ENCODE peak calls at places on chromosome 4, in seven cellular contexts. T is HCT116, P is HepG2, K is K562, L is A549, Y is H1, R is GM12878. W is an unnamed sample.

GRCh38 chr4:184477201-184477999 is 3.0 kb upstream of the IRF2 start:
- DNase-seq in R (no peak), Y (no peak), K (no peak), T (no peak), L (no peak), P (peak; percentile 34), W (no peak)

GRCh38 chr4:101475246-101475645 is 127.9 kb upstream of the PPP3CA start:
- DNase-seq in P (no peak), R (no peak), Y (no peak), L (no peak), T (no peak), K (no peak), W (no peak)

GRCh38 chr4:180031330-180031729 is 2211.9 kb upstream of the TENM3 start:
- DNase-seq in Y (no peak), R (no peak), P (no peak), T (no peak), L (no peak), K (no peak), W (no peak)

GRCh38 chr4:118033148-118034060 is 882 bp upstream of the NDST3 start:
- DNase-seq in P (no peak), R (no peak), T (peak; percentile 40), L (peak; percentile 15), K (peak; percentile 3), Y (no peak), W (peak; percentile 24)

GRCh38 chr4:75950416-75950815 is 9.6 kb upstream of the NAAA start:
- DNase-seq in R (no peak), L (no peak), K (no peak), T (no peak), Y (no peak), P (no peak), W (peak; percentile 41)

GRCh38 chr4:82493721-82494425 is 63.5 kb downstream of the ENOPH1 start:
- DNase-seq in P (no peak), Y (no peak), R (no peak), L (no peak), T (no peak), K (no peak), W (peak; percentile 34)

GRCh38 chr4:10457255-10457801 is at the start of gene ZNF518B:
- DNase-seq in L (peak; percentile 65), P (no peak), Y (no peak), T (peak; percentile 29), R (no peak), K (peak; percentile 90), W (peak; percentile 48)

GRCh38 chr4:32002037-32002747 is 1282.0 kb downstream of the PCDH7 start:
- DNase-seq in R (no peak), P (no peak), T (no peak), L (no peak), K (peak; percentile 65), Y (no peak), W (no peak)

GRCh38 chr4:140152015-140152703 is 1.8 kb downstream of the MAML3 start:
- DNase-seq in P (no peak), L (no peak), K (peak; percentile 72), Y (no peak), T (peak; percentile 46), R (no peak), W (no peak)

GRCh38 chr4:148248824-148249223 is 193.4 kb downstream of the NR3C2 start:
- DNase-seq in Y (no peak), P (no peak), L (no peak), K (no peak), T (no peak), R (no peak), W (no peak)

GRCh38 chr4:185298728-185299394 is 89.5 kb downstream of the SNX25 start:
- DNase-seq in L (no peak), T (peak; percentile 75), Y (no peak), K (no peak), R (no peak), P (no peak), W (no peak)

GRCh38 chr4:73583661-73584060 is 36.6 kb downstream of the RASSF6 start:
- DNase-seq in K (no peak), T (no peak), Y (no peak), P (no peak), L (no peak), R (no peak), W (no peak)

GRCh38 chr4:48196758-48197504 is 62.9 kb upstream of the TXK start:
- DNase-seq in K (no peak), Y (no peak), P (no peak), R (peak; percentile 72), L (no peak), T (no peak), W (no peak)

GRCh38 chr4:77776182-77777134 is 42.7 kb downstream of the CNOT6L start:
- DNase-seq in K (no peak), Y (no peak), T (no peak), R (no peak), P (no peak), L (no peak), W (peak; percentile 58)

GRCh38 chr4:163251204-163251603 is 81.2 kb downstream of the NPY1R start:
- DNase-seq in K (no peak), Y (no peak), T (peak; percentile 13), L (peak; percentile 5), P (peak; percentile 4), R (no peak), W (no peak)

DNA sequence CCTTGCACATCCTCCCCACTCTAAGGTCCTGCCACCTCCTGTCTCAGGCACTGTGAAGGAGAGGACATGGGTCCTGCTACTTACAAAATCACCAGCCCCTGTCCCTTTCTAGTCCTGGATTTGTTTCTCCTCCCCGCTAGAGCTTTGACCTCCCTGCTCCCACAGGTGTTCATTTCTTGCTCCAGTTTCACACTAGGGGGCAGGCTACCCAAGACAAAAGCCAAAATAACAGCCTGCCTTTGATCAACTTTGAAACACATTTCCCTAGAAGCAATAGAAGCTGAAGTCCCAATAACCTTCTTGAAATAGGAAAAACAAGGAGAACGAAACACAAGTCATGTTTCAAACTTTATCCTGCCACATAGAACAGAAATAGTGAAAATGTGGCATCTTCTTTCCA is 164.4 kb downstream of the QDPR start:
- DNase-seq in Y (no peak), K (peak; percentile 43), T (peak; percentile 16), L (peak; percentile 3), P (peak; percentile 39), R (no peak), W (peak; percentile 19)
- TF ChIP-seq CEBPB in Y (no peak), K (no peak), T (no peak), L (no peak), P (no peak), R (no peak), W (no peak)

GRCh38 chr4:176273741-176274140 is 4.7 kb upstream of the ASB5 start:
- DNase-seq in P (no peak), R (no peak), Y (no peak), L (no peak), T (no peak), K (no peak), W (no peak)

GRCh38 chr4:176274441-176274840 is 5.4 kb upstream of the ASB5 start:
- DNase-seq in P (no peak), T (no peak), R (no peak), K (no peak), L (peak; percentile 8), Y (no peak), W (no peak)

GRCh38 chr4:176270669-176271068 is 1.6 kb upstream of the ASB5 start:
- DNase-seq in L (peak; percentile 86), P (peak; percentile 20), R (no peak), T (peak; percentile 93), K (no peak), Y (peak; percentile 13), W (peak; percentile 100)

GRCh38 chr4:176272799-176273198 is 3.8 kb upstream of the ASB5 start:
- DNase-seq in L (peak; percentile 12), P (no peak), R (no peak), K (no peak), T (no peak), Y (no peak), W (no peak)

GRCh38 chr4:176271749-176272148 is 2.7 kb upstream of the ASB5 start:
- DNase-seq in T (no peak), Y (no peak), K (no peak), L (peak; percentile 25), P (no peak), R (no peak), W (peak; percentile 70)
- TF ChIP-seq CEBPB in T (no peak), Y (no peak), K (no peak), L (no peak), P (no peak), R (no peak), W (peak; percentile 79)

GRCh38 chr4:71768123-71768522 is 15.8 kb downstream of the GC start:
- DNase-seq in T (no peak), L (no peak), K (no peak), Y (no peak), R (no peak), P (no peak), W (no peak)

GRCh38 chr4:71773004-71773403 is 10.9 kb downstream of the GC start:
- DNase-seq in L (no peak), P (peak; percentile 2), R (no peak), Y (no peak), K (no peak), T (no peak), W (no peak)

GRCh38 chr4:71771613-71772012 is 12.3 kb downstream of the GC start:
- DNase-seq in K (no peak), T (no peak), L (no peak), P (no peak), R (no peak), Y (no peak), W (no peak)

GRCh38 chr4:71772592-71772991 is 11.3 kb downstream of the GC start:
- DNase-seq in L (no peak), K (peak; percentile 6), P (no peak), R (no peak), T (no peak), Y (no peak), W (no peak)

DNA sequence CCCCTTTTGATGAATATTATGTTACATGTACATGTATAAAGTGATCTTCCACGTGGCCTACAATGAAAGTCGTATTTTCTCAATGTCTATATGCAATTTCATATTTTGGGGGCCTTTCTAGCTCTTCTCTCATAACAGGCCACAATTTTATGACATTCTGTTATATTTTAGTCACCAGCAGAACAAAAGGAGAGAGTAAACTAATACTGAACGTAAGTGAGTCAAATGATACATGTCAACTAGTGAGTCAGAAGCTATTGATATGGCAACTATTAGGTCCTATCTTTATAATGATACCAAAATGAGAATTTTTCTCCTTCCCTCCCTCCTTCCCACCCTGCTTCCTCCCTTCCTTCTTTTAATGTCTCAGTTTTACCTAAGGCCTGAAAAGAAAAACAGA is 14.4 kb downstream of the GC start:
- DNase-seq in L (no peak), P (no peak), T (no peak), R (no peak), K (no peak), Y (no peak), W (no peak)
- TF ChIP-seq CEBPB in L (no peak), P (no peak), T (no peak), R (no peak), K (no peak), Y (no peak), W (no peak)

GRCh38 chr4:84948056-84948455 is 18.4 kb downstream of the WDFY3 start:
- DNase-seq in R (no peak), L (no peak), Y (no peak), P (no peak), T (no peak), K (no peak), W (peak; percentile 17)

GRCh38 chr4:84952004-84952403 is 14.5 kb downstream of the WDFY3 start:
- DNase-seq in L (peak; percentile 66), Y (no peak), K (no peak), T (peak; percentile 10), P (peak; percentile 62), R (no peak), W (peak; percentile 78)

GRCh38 chr4:84956014-84956413 is 10.5 kb downstream of the WDFY3 start:
- DNase-seq in K (no peak), P (no peak), L (no peak), Y (no peak), T (no peak), R (no peak), W (no peak)

GRCh38 chr4:84955168-84955567 is 11.3 kb downstream of the WDFY3 start:
- DNase-seq in K (no peak), R (no peak), Y (no peak), L (no peak), T (no peak), P (no peak), W (no peak)

GRCh38 chr4:84952776-84953175 is 13.7 kb downstream of the WDFY3 start:
- DNase-seq in K (no peak), R (no peak), P (no peak), Y (no peak), L (no peak), T (no peak), W (no peak)
- TF ChIP-seq CEBPB in K (no peak), R (no peak), P (no peak), Y (no peak), L (no peak), T (no peak), W (no peak)

W was measured in IMR-90.